ENCODE peak calls at places on chromosomes 11 and 22, in eight cellular contexts. One of them, this sample, is unnamed.

GRCh38 chr11:8338138-8338537 is 74.5 kb upstream of the LMO1 start:
- DNase-seq in CD4-positive, CD25-positive, alpha-beta regulatory T cell: no peak
- DNase-seq in astrocyte of the cerebellum: no peak
- DNase-seq in thoracic aorta: no peak
- DNase-seq in fibroblast of lung: no peak
- DNase-seq in dorsolateral prefrontal cortex: peak; percentile 46
- DNase-seq in adrenal gland: peak; percentile 73
- DNase-seq in NB4: peak; percentile 36
- DNase-seq in this sample: peak; percentile 32

GRCh38 chr11:86459682-86460460 is 85.2 kb downstream of the CCDC81 start:
- DNase-seq in CD4-positive, CD25-positive, alpha-beta regulatory T cell: no peak
- DNase-seq in astrocyte of the cerebellum: peak; percentile 94
- DNase-seq in thoracic aorta: peak; percentile 29
- DNase-seq in fibroblast of lung: peak; percentile 95
- DNase-seq in dorsolateral prefrontal cortex: peak; percentile 67
- DNase-seq in adrenal gland: peak; percentile 88
- DNase-seq in NB4: no peak
- DNase-seq in this sample: peak; percentile 90

GRCh38 chr11:10377182-10377581 is 72.3 kb downstream of the ADM start:
- DNase-seq in CD4-positive, CD25-positive, alpha-beta regulatory T cell: no peak
- DNase-seq in astrocyte of the cerebellum: no peak
- DNase-seq in thoracic aorta: no peak
- DNase-seq in fibroblast of lung: no peak
- DNase-seq in dorsolateral prefrontal cortex: no peak
- DNase-seq in adrenal gland: no peak
- DNase-seq in NB4: no peak
- DNase-seq in this sample: no peak

GRCh38 chr11:69307421-69307820 is 13.5 kb downstream of the MYEOV start:
- DNase-seq in CD4-positive, CD25-positive, alpha-beta regulatory T cell: no peak
- DNase-seq in astrocyte of the cerebellum: no peak
- DNase-seq in thoracic aorta: no peak
- DNase-seq in fibroblast of lung: no peak
- DNase-seq in dorsolateral prefrontal cortex: no peak
- DNase-seq in adrenal gland: no peak
- DNase-seq in NB4: no peak
- DNase-seq in this sample: no peak

GRCh38 chr11:58805065-58805464 is 39.4 kb downstream of the GLYATL2 start:
- DNase-seq in CD4-positive, CD25-positive, alpha-beta regulatory T cell: no peak
- DNase-seq in astrocyte of the cerebellum: no peak
- DNase-seq in thoracic aorta: no peak
- DNase-seq in fibroblast of lung: peak; percentile 17
- DNase-seq in dorsolateral prefrontal cortex: no peak
- DNase-seq in adrenal gland: no peak
- DNase-seq in NB4: no peak
- DNase-seq in this sample: peak; percentile 13

GRCh38 chr11:78551066-78551465 is 23.6 kb downstream of the NARS2 start:
- DNase-seq in CD4-positive, CD25-positive, alpha-beta regulatory T cell: no peak
- DNase-seq in astrocyte of the cerebellum: no peak
- DNase-seq in thoracic aorta: no peak
- DNase-seq in fibroblast of lung: no peak
- DNase-seq in dorsolateral prefrontal cortex: no peak
- DNase-seq in adrenal gland: no peak
- DNase-seq in NB4: no peak
- DNase-seq in this sample: no peak

GRCh38 chr11:26676641-26677040 is 45.2 kb downstream of the SLC5A12 start:
- DNase-seq in CD4-positive, CD25-positive, alpha-beta regulatory T cell: no peak
- DNase-seq in astrocyte of the cerebellum: no peak
- DNase-seq in thoracic aorta: no peak
- DNase-seq in fibroblast of lung: no peak
- DNase-seq in dorsolateral prefrontal cortex: no peak
- DNase-seq in adrenal gland: no peak
- DNase-seq in NB4: no peak
- DNase-seq in this sample: no peak

GRCh38 chr22:17368727-17369552 is at the start of gene CECR2:
- DNase-seq in CD4-positive, CD25-positive, alpha-beta regulatory T cell: no peak
- DNase-seq in astrocyte of the cerebellum: no peak
- DNase-seq in thoracic aorta: no peak
- DNase-seq in fibroblast of lung: peak; percentile 10
- DNase-seq in dorsolateral prefrontal cortex: peak; percentile 42
- DNase-seq in adrenal gland: no peak
- DNase-seq in NB4: peak; percentile 58
- DNase-seq in this sample: peak; percentile 61

GRCh38 chr22:45344339-45344738 is 34.6 kb downstream of the FAM118A start:
- DNase-seq in CD4-positive, CD25-positive, alpha-beta regulatory T cell: no peak
- DNase-seq in astrocyte of the cerebellum: no peak
- DNase-seq in thoracic aorta: no peak
- DNase-seq in fibroblast of lung: no peak
- DNase-seq in dorsolateral prefrontal cortex: no peak
- DNase-seq in adrenal gland: no peak
- DNase-seq in NB4: no peak
- DNase-seq in this sample: no peak

GRCh38 chr11:111307472-111308108 is 9.2 kb downstream of the POU2AF3 start:
- DNase-seq in CD4-positive, CD25-positive, alpha-beta regulatory T cell: no peak
- DNase-seq in astrocyte of the cerebellum: no peak
- DNase-seq in thoracic aorta: no peak
- DNase-seq in fibroblast of lung: no peak
- DNase-seq in dorsolateral prefrontal cortex: no peak
- DNase-seq in adrenal gland: no peak
- DNase-seq in NB4: no peak
- DNase-seq in this sample: no peak

GRCh38 chr11:14584595-14584994 is 59.0 kb upstream of the PDE3B start:
- DNase-seq in CD4-positive, CD25-positive, alpha-beta regulatory T cell: no peak
- DNase-seq in astrocyte of the cerebellum: no peak
- DNase-seq in thoracic aorta: no peak
- DNase-seq in fibroblast of lung: no peak
- DNase-seq in dorsolateral prefrontal cortex: no peak
- DNase-seq in adrenal gland: no peak
- DNase-seq in NB4: no peak
- DNase-seq in this sample: no peak

GRCh38 chr11:78365381-78365792 is 52.2 kb downstream of the GAB2 start:
- DNase-seq in CD4-positive, CD25-positive, alpha-beta regulatory T cell: no peak
- DNase-seq in astrocyte of the cerebellum: peak; percentile 39
- DNase-seq in thoracic aorta: no peak
- DNase-seq in fibroblast of lung: peak; percentile 87
- DNase-seq in dorsolateral prefrontal cortex: no peak
- DNase-seq in adrenal gland: no peak
- DNase-seq in NB4: no peak
- DNase-seq in this sample: peak; percentile 67

GRCh38 chr11:17559341-17560087 is 12.5 kb downstream of the OTOG start:
- DNase-seq in CD4-positive, CD25-positive, alpha-beta regulatory T cell: no peak
- DNase-seq in astrocyte of the cerebellum: no peak
- DNase-seq in thoracic aorta: no peak
- DNase-seq in fibroblast of lung: no peak
- DNase-seq in dorsolateral prefrontal cortex: no peak
- DNase-seq in adrenal gland: no peak
- DNase-seq in NB4: no peak
- DNase-seq in this sample: no peak

GRCh38 chr11:115985896-115986295 is 481.7 kb upstream of the CADM1 start:
- DNase-seq in CD4-positive, CD25-positive, alpha-beta regulatory T cell: no peak
- DNase-seq in astrocyte of the cerebellum: no peak
- DNase-seq in thoracic aorta: no peak
- DNase-seq in fibroblast of lung: peak; percentile 59
- DNase-seq in dorsolateral prefrontal cortex: no peak
- DNase-seq in adrenal gland: no peak
- DNase-seq in NB4: no peak
- DNase-seq in this sample: no peak

GRCh38 chr11:125871391-125872137 is 15.9 kb upstream of the HYLS1 start:
- DNase-seq in CD4-positive, CD25-positive, alpha-beta regulatory T cell: no peak
- DNase-seq in astrocyte of the cerebellum: peak; percentile 9
- DNase-seq in thoracic aorta: no peak
- DNase-seq in fibroblast of lung: peak; percentile 22
- DNase-seq in dorsolateral prefrontal cortex: no peak
- DNase-seq in adrenal gland: peak; percentile 45
- DNase-seq in NB4: peak; percentile 60
- DNase-seq in this sample: peak; percentile 60

DNA sequence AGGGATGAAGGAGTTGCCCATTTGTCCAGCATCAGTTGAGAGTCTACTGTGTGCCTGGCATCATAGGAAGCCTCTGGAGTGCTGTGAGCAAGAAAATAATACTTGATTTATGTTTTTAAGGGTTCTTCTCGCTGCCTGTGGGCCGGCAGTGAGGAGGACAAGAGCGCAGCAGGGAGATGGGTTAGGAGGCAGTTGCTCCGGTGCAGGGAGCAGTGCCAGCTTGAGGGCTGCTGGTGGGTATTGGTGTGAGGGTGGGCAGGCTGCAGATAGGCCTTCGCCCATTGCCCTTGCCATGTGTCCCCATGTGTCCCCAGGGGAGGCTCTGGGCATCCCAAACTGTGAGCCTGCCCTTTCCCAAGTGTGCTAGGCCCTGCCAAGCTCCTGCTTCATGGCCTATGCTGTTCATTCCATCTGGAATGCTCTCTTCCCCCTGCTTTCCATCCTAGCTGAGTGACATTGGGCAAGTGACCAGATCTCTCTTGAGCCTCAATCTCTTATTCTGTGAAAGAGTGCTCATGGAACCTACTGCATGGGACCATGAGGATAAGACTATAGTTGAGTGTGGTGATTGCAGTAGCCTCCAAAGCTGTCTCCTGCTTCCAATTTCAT is 19.8 kb downstream of the BMAL1 start:
- DNase-seq in CD4-positive, CD25-positive, alpha-beta regulatory T cell: no peak
- DNase-seq in astrocyte of the cerebellum: no peak
- DNase-seq in thoracic aorta: no peak
- DNase-seq in fibroblast of lung: no peak
- DNase-seq in dorsolateral prefrontal cortex: no peak
- DNase-seq in adrenal gland: peak; percentile 12
- DNase-seq in NB4: no peak
- DNase-seq in this sample: no peak
- H3K4me3 ChIP-seq in CD4-positive, CD25-positive, alpha-beta regulatory T cell: no peak overlapping the region
- H3K4me3 ChIP-seq in astrocyte of the cerebellum: no peak overlapping the region
- H3K4me3 ChIP-seq in thoracic aorta: no peak overlapping the region
- H3K4me3 ChIP-seq in fibroblast of lung: no peak overlapping the region
- H3K4me3 ChIP-seq in dorsolateral prefrontal cortex: no peak overlapping the region
- H3K4me3 ChIP-seq in adrenal gland: no peak overlapping the region
- H3K4me3 ChIP-seq in NB4: no peak overlapping the region
- H3K4me3 ChIP-seq in this sample: no peak overlapping the region

GRCh38 chr11:130451261-130452019 is 3.0 kb downstream of the ADAMTS15 start:
- DNase-seq in CD4-positive, CD25-positive, alpha-beta regulatory T cell: no peak
- DNase-seq in astrocyte of the cerebellum: peak; percentile 22
- DNase-seq in thoracic aorta: no peak
- DNase-seq in fibroblast of lung: peak; percentile 73
- DNase-seq in dorsolateral prefrontal cortex: no peak
- DNase-seq in adrenal gland: no peak
- DNase-seq in NB4: peak; percentile 85
- DNase-seq in this sample: peak; percentile 77
- H3K4me3 ChIP-seq in CD4-positive, CD25-positive, alpha-beta regulatory T cell: no peak overlapping the region
- H3K4me3 ChIP-seq in astrocyte of the cerebellum: peak overlapping the region; percentile 72
- H3K4me3 ChIP-seq in thoracic aorta: peak overlapping the region; percentile 0
- H3K4me3 ChIP-seq in fibroblast of lung: peak overlapping the region; percentile 93
- H3K4me3 ChIP-seq in dorsolateral prefrontal cortex: no peak overlapping the region
- H3K4me3 ChIP-seq in adrenal gland: no peak overlapping the region
- H3K4me3 ChIP-seq in NB4: peak overlapping the region; percentile 76
- H3K4me3 ChIP-seq in this sample: peak overlapping the region; percentile 83

DNA sequence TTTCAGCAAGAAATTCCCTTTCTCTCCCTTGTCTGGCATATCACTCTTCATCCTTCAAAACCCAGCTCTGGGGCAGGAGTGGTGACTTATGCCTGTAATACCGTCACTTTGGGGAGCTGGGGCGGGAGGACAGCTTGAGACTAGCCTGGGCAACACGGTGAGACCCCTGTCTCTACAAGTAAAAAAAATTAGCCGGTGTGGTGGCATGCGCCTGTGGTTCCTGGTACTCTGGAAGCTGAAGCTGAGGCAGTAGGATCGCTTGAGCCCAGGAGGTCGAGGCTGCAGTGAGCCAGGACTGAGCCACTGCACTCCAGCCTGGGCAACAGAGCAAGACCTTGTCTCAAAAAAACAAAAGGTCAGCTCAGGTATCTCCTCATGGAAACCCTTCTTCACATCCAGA is 1.4 kb upstream of the RCE1 start:
- DNase-seq in CD4-positive, CD25-positive, alpha-beta regulatory T cell: no peak
- DNase-seq in astrocyte of the cerebellum: no peak
- DNase-seq in thoracic aorta: no peak
- DNase-seq in fibroblast of lung: no peak
- DNase-seq in dorsolateral prefrontal cortex: no peak
- DNase-seq in adrenal gland: peak; percentile 23
- DNase-seq in NB4: no peak
- DNase-seq in this sample: no peak
- H3K4me3 ChIP-seq in CD4-positive, CD25-positive, alpha-beta regulatory T cell: peak overlapping the region; percentile 87
- H3K4me3 ChIP-seq in astrocyte of the cerebellum: peak overlapping the region; percentile 98
- H3K4me3 ChIP-seq in thoracic aorta: peak overlapping the region; percentile 90
- H3K4me3 ChIP-seq in fibroblast of lung: peak overlapping the region; percentile 94
- H3K4me3 ChIP-seq in dorsolateral prefrontal cortex: peak overlapping the region; percentile 88
- H3K4me3 ChIP-seq in adrenal gland: no peak overlapping the region
- H3K4me3 ChIP-seq in NB4: peak overlapping the region; percentile 94
- H3K4me3 ChIP-seq in this sample: peak overlapping the region; percentile 98

GRCh38 chr11:46553746-46554204 is 40.0 kb downstream of the AMBRA1 start:
- DNase-seq in CD4-positive, CD25-positive, alpha-beta regulatory T cell: no peak
- DNase-seq in astrocyte of the cerebellum: no peak
- DNase-seq in thoracic aorta: no peak
- DNase-seq in fibroblast of lung: peak; percentile 60
- DNase-seq in dorsolateral prefrontal cortex: no peak
- DNase-seq in adrenal gland: no peak
- DNase-seq in NB4: peak; percentile 57
- DNase-seq in this sample: no peak

GRCh38 chr11:46557684-46558151 is 36.1 kb downstream of the AMBRA1 start:
- DNase-seq in CD4-positive, CD25-positive, alpha-beta regulatory T cell: no peak
- DNase-seq in astrocyte of the cerebellum: no peak
- DNase-seq in thoracic aorta: no peak
- DNase-seq in fibroblast of lung: peak; percentile 53
- DNase-seq in dorsolateral prefrontal cortex: no peak
- DNase-seq in adrenal gland: no peak
- DNase-seq in NB4: no peak
- DNase-seq in this sample: peak; percentile 60

GRCh38 chr11:46551261-46551660 is 42.6 kb downstream of the AMBRA1 start:
- DNase-seq in CD4-positive, CD25-positive, alpha-beta regulatory T cell: no peak
- DNase-seq in astrocyte of the cerebellum: no peak
- DNase-seq in thoracic aorta: no peak
- DNase-seq in fibroblast of lung: no peak
- DNase-seq in dorsolateral prefrontal cortex: no peak
- DNase-seq in adrenal gland: no peak
- DNase-seq in NB4: no peak
- DNase-seq in this sample: no peak

GRCh38 chr11:46554205-46555162 is 39.3 kb downstream of the AMBRA1 start:
- DNase-seq in CD4-positive, CD25-positive, alpha-beta regulatory T cell: no peak
- DNase-seq in astrocyte of the cerebellum: peak; percentile 55
- DNase-seq in thoracic aorta: no peak
- DNase-seq in fibroblast of lung: peak; percentile 82
- DNase-seq in dorsolateral prefrontal cortex: no peak
- DNase-seq in adrenal gland: no peak
- DNase-seq in NB4: peak; percentile 68
- DNase-seq in this sample: peak; percentile 88

DNA sequence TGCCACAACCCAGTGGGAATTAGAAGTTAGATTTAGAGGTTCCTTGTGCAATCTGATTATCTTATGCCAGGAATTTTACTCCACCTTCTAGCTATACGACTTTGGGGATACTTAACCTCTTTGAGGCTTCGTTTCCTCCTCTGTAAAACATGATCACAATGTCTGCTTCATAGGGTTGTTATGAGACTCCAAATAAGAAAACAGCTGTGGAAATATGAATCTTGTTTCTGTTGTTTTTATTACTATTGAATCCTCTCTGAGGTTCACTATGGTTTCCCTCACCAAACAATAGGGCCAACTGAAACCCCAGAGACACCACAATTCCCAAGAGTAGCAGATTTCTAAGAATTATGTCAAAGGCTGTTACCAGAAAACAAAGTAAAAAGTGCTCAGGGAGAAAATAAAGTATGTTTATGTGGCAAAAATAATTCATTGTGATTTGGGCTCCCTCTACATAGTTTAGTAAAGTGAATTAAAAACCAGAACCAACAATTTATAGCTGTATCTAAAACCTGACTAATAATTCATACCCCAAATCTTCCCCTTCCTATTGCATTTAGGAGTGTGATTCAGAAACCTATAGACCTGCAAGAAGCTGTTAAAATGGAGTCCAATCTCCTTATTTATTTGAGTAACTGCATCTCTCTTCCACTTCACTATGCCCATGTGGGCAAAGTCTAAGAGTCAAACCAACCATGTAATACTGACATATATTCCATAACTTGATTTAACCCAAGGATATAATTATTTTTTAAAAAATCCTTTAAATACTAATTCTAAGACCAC is 38.4 kb downstream of the AMBRA1 start:
- DNase-seq in CD4-positive, CD25-positive, alpha-beta regulatory T cell: no peak
- DNase-seq in astrocyte of the cerebellum: peak; percentile 22
- DNase-seq in thoracic aorta: no peak
- DNase-seq in fibroblast of lung: peak; percentile 24
- DNase-seq in dorsolateral prefrontal cortex: no peak
- DNase-seq in adrenal gland: no peak
- DNase-seq in NB4: peak; percentile 79
- DNase-seq in this sample: peak; percentile 91
- H3K4me3 ChIP-seq in CD4-positive, CD25-positive, alpha-beta regulatory T cell: no peak overlapping the region
- H3K4me3 ChIP-seq in astrocyte of the cerebellum: no peak overlapping the region
- H3K4me3 ChIP-seq in thoracic aorta: no peak overlapping the region
- H3K4me3 ChIP-seq in fibroblast of lung: no peak overlapping the region
- H3K4me3 ChIP-seq in dorsolateral prefrontal cortex: no peak overlapping the region
- H3K4me3 ChIP-seq in adrenal gland: no peak overlapping the region
- H3K4me3 ChIP-seq in NB4: peak overlapping the region; percentile 2
- H3K4me3 ChIP-seq in this sample: no peak overlapping the region